ENCODE peak calls at places on chromosomes 3 and 15, in eight cellular contexts. E, W, U, P, L, I, B and Z are unnamed samples.

GRCh38 chr15:64982472-64982871 is 7.2 kb downstream of the SPG21 start:
- DNase-seq in E (no peak), W (no peak), U (no peak), P (no peak), L (no peak), I (no peak), B (no peak), Z (no peak)

GRCh38 chr15:40282870-40283614 is at the start of gene ANKRD63:
- DNase-seq in E (peak), W (no peak), U (no peak), P (no peak), L (peak), I (no peak), B (peak), Z (no peak)

GRCh38 chr3:38229036-38229435 is 36.6 kb upstream of the SLC22A13 start:
- DNase-seq in E (no peak), W (no peak), U (no peak), P (no peak), L (no peak), I (no peak), B (no peak), Z (no peak)

GRCh38 chr15:49881866-49882265 is 237.2 kb downstream of the ATP8B4 start:
- DNase-seq in E (no peak), W (no peak), U (no peak), P (no peak), L (no peak), I (no peak), B (no peak), Z (no peak)

GRCh38 chr3:52216585-52217408 is 8.6 kb downstream of the TLR9 start:
- DNase-seq in E (peak), W (peak), U (peak), P (peak), L (peak), I (no peak), B (peak), Z (peak)

GRCh38 chr15:100859970-100860828 is 19.4 kb upstream of the ALDH1A3 start:
- DNase-seq in E (no peak), W (no peak), U (no peak), P (no peak), L (no peak), I (peak), B (no peak), Z (no peak)

GRCh38 chr3:4504340-4505261 is 11.5 kb downstream of the ITPR1 start:
- DNase-seq in E (no peak), W (no peak), U (no peak), P (no peak), L (peak), I (peak), B (no peak), Z (no peak)

GRCh38 chr3:42660898-42661297 is 7.4 kb downstream of the ZBTB47 start:
- DNase-seq in E (peak), W (no peak), U (peak), P (no peak), L (no peak), I (no peak), B (no peak), Z (peak)

GRCh38 chr15:47987908-47988532 is 132.8 kb upstream of the SLC24A5 start:
- DNase-seq in E (peak), W (peak), U (no peak), P (no peak), L (no peak), I (no peak), B (no peak), Z (peak)

GRCh38 chr3:141875374-141875892 is 1.0 kb upstream of the ATP1B3 start:
- DNase-seq in E (peak), W (peak), U (peak), P (peak), L (peak), I (peak), B (peak), Z (peak)

GRCh38 chr3:60770532-60770931 is 480.7 kb downstream of the FHIT start:
- DNase-seq in E (no peak), W (no peak), U (no peak), P (no peak), L (no peak), I (no peak), B (no peak), Z (no peak)

GRCh38 chr3:133573629-133574194 is at the start of gene CDV3:
- DNase-seq in E (no peak), W (no peak), U (no peak), P (no peak), L (no peak), I (no peak), B (no peak), Z (no peak)

GRCh38 chr3:108215876-108216275 is 6.3 kb downstream of the IFT57 start:
- DNase-seq in E (no peak), W (no peak), U (no peak), P (no peak), L (no peak), I (no peak), B (no peak), Z (no peak)

GRCh38 chr3:189169728-189170127 is 2.0 kb upstream of the TPRG1 start:
- DNase-seq in E (no peak), W (no peak), U (peak), P (no peak), L (no peak), I (no peak), B (no peak), Z (no peak)

GRCh38 chr3:21484323-21485154 is 266.5 kb downstream of the ZNF385D start:
- DNase-seq in E (peak), W (peak), U (peak), P (no peak), L (no peak), I (no peak), B (no peak), Z (peak)

GRCh38 chr3:139521144-139521543 is 18.4 kb downstream of the RBP1 start:
- DNase-seq in E (no peak), W (no peak), U (no peak), P (no peak), L (no peak), I (no peak), B (no peak), Z (no peak)

GRCh38 chr3:146972726-146973125 is 367.6 kb upstream of the PLSCR5 start:
- DNase-seq in E (peak), W (no peak), U (no peak), P (no peak), L (no peak), I (no peak), B (no peak), Z (no peak)

GRCh38 chr3:118810499-118811035 is 224.1 kb downstream of the IGSF11 start:
- DNase-seq in E (no peak), W (no peak), U (no peak), P (no peak), L (no peak), I (no peak), B (no peak), Z (no peak)

GRCh38 chr3:50095352-50095998 is 6.8 kb downstream of the RBM5 start:
- DNase-seq in E (no peak), W (no peak), U (no peak), P (no peak), L (no peak), I (no peak), B (no peak), Z (no peak)

GRCh38 chr15:40343512-40343911 is 2.8 kb upstream of the CCDC9B start:
- DNase-seq in E (peak), W (peak), U (no peak), P (peak), L (no peak), I (no peak), B (no peak), Z (peak)

GRCh38 chr3:146543461-146544012 is 870 bp downstream of the PLSCR1 start:
- DNase-seq in E (peak), W (no peak), U (no peak), P (no peak), L (no peak), I (no peak), B (no peak), Z (peak)

GRCh38 chr15:101128191-101128590 is 123.7 kb downstream of the CHSY1 start:
- DNase-seq in E (peak), W (peak), U (no peak), P (no peak), L (no peak), I (no peak), B (no peak), Z (no peak)

GRCh38 chr15:70284438-70285214 is 186.9 kb upstream of the TLE3 start:
- DNase-seq in E (no peak), W (no peak), U (no peak), P (no peak), L (no peak), I (no peak), B (no peak), Z (peak)

GRCh38 chr15:71114887-71115566 is at the start of gene THSD4:
- DNase-seq in E (peak), W (peak), U (peak), P (peak), L (peak), I (peak), B (peak), Z (peak)

GRCh38 chr3:37703633-37704032 is 158.0 kb upstream of the CTDSPL start:
- DNase-seq in E (no peak), W (no peak), U (no peak), P (no peak), L (no peak), I (no peak), B (no peak), Z (no peak)

GRCh38 chr3:170598091-170598502 is 12.2 kb upstream of the SLC7A14 start:
- DNase-seq in E (no peak), W (no peak), U (no peak), P (no peak), L (no peak), I (no peak), B (no peak), Z (no peak)